ENCODE peak calls at places on chromosomes 5 and 9, in four cellular contexts. B, M, X and H are unnamed samples.

GRCh38 chr5:4514067-4514648 is 626.0 kb upstream of the ADAMTS16 start:
- DNase-seq in B (no peak), M (no peak), X (no peak), H (no peak)

GRCh38 chr5:124755565-124755964 is 9.1 kb upstream of the ZNF608 start:
- DNase-seq in B (no peak), M (peak; percentile 70), X (no peak), H (peak; percentile 21)

GRCh38 chr9:107703651-107704050 is 214.1 kb upstream of the KLF4 start:
- DNase-seq in B (no peak), M (no peak), X (no peak), H (no peak)

GRCh38 chr5:27702339-27702820 is 664.0 kb upstream of the CDH9 start:
- DNase-seq in B (no peak), M (no peak), X (no peak), H (no peak)

GRCh38 chr5:97838214-97838613 is 655.2 kb upstream of the RIOK2 start:
- DNase-seq in B (peak; percentile 58), M (no peak), X (no peak), H (no peak)

GRCh38 chr5:125446986-125447385 is 700.5 kb upstream of the ZNF608 start:
- DNase-seq in B (no peak), M (no peak), X (no peak), H (no peak)

GRCh38 chr9:76703270-76703669 is 61.0 kb upstream of the PCA3 start:
- DNase-seq in B (no peak), M (peak; percentile 8), X (no peak), H (no peak)

GRCh38 chr5:95863383-95863757 is 40.8 kb upstream of the GLRX start:
- DNase-seq in B (no peak), M (no peak), X (no peak), H (peak; percentile 69)

GRCh38 chr5:147387109-147387508 is 122.8 kb downstream of the DPYSL3 start:
- DNase-seq in B (no peak), M (no peak), X (no peak), H (no peak)

GRCh38 chr9:92467041-92467440 is 15.3 kb downstream of the ASPN start:
- DNase-seq in B (no peak), M (no peak), X (no peak), H (no peak)

GRCh38 chr5:26148569-26149107 is 889.7 kb downstream of the CDH9 start:
- DNase-seq in B (no peak), M (no peak), X (peak; percentile 24), H (no peak)

GRCh38 chr5:158553195-158553945 is 546.3 kb downstream of the EBF1 start:
- DNase-seq in B (no peak), M (no peak), X (no peak), H (no peak)
- TF ChIP-seq ETV6 in B (no peak), M (no peak), X (no peak), H (no peak)

GRCh38 chr5:91443761-91444467 is 60.8 kb upstream of the ARRDC3 start:
- DNase-seq in B (no peak), M (no peak), X (no peak), H (no peak)

GRCh38 chr5:91438871-91439270 is 55.8 kb upstream of the ARRDC3 start:
- DNase-seq in B (no peak), M (no peak), X (peak; percentile 29), H (peak; percentile 4)

GRCh38 chr5:91441082-91441481 is 58.0 kb upstream of the ARRDC3 start:
- DNase-seq in B (no peak), M (no peak), X (no peak), H (no peak)

DNA sequence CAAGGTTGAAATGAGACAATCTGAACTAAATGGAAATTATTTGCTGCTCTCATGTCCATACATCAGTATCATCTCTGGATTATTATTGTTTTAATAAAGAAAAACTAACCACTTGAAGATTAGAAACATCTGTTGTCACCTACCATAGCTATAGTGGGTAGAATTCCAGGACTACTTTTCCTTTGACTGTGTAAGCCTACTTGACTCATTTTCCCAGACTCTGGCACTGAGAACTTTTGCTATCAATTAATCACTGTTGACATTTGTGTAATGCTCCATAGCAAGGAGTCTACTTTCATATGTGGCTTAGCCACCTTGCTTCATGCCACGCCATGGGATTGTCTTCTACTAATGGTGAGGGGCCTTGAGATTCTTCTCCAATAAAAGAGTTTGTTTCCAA is 59.9 kb upstream of the ARRDC3 start:
- DNase-seq in B (no peak), M (no peak), X (no peak), H (no peak)
- TF ChIP-seq USF2 in B (no peak), M (no peak), X (no peak), H (no peak)

DNA sequence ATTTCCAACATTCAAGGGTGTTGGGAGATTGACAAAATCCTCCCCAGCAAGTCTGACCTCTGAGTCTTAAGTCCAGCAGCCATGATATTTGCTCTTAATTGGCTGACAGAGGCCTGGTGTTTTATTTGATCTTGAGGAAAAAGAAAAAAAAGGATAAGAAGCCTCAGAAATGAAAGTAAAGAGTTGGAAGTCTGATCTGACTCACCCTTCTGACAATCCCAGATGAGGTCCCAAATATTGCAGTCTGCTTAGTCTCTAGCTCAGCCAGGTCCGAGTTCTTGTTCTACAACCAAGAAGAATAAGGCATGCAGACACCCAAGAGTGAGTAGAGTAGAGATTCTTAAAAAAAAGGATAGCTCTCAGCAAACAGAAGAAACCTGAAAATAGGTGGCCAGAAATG is 632.5 kb upstream of the ST8SIA4 start:
- DNase-seq in B (no peak), M (no peak), X (no peak), H (no peak)
- TF ChIP-seq ETV6 in B (no peak), M (no peak), X (no peak), H (no peak)

GRCh38 chr5:177591690-177592009 is 353 bp upstream of the TMED9 start:
- DNase-seq in B (no peak), M (peak; percentile 4), X (no peak), H (no peak)

GRCh38 chr5:177593511-177593910 is 1.5 kb downstream of the TMED9 start:
- DNase-seq in B (no peak), M (no peak), X (no peak), H (no peak)

GRCh38 chr5:177594071-177594470 is 2.1 kb downstream of the TMED9 start:
- DNase-seq in B (no peak), M (no peak), X (no peak), H (no peak)

GRCh38 chr5:177592010-177592834 is at the start of gene TMED9:
- DNase-seq in B (no peak), M (peak; percentile 87), X (peak; percentile 90), H (peak; percentile 71)

DNA sequence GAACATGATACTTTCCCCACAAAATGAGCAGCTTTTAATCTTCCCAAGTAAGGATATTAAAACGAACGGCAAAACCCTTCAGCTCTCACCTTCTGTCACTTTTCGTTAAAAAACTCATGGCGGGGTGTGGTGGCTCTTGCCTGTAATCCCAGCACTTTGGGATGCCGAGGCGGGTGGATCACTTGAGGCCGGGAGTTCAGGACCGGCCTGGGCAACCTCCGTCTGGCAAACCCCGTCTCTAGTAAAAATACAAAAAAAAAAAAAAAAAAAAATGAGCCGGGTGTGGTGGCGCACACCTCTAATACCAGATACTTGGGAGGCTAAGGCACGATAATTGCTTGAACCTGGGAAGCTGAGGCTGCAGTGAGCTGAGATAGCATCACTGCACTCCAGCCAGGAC is 902 bp downstream of the TMED9 start:
- DNase-seq in B (no peak), M (no peak), X (no peak), H (no peak)
- TF ChIP-seq USF2 in B (no peak), M (no peak), X (no peak), H (no peak)

GRCh38 chr5:115423051-115423450 is 121.5 kb downstream of the FEM1C start:
- DNase-seq in B (no peak), M (no peak), X (no peak), H (no peak)
- TF ChIP-seq ETV6 in B (no peak), M (no peak), X (no peak), H (no peak)

GRCh38 chr5:87081511-87082372 is 185.9 kb upstream of the RASA1 start:
- DNase-seq in B (peak; percentile 80), M (no peak), X (no peak), H (no peak)
- TF ChIP-seq USF2 in B (no peak), M (no peak), X (no peak), H (no peak)

DNA sequence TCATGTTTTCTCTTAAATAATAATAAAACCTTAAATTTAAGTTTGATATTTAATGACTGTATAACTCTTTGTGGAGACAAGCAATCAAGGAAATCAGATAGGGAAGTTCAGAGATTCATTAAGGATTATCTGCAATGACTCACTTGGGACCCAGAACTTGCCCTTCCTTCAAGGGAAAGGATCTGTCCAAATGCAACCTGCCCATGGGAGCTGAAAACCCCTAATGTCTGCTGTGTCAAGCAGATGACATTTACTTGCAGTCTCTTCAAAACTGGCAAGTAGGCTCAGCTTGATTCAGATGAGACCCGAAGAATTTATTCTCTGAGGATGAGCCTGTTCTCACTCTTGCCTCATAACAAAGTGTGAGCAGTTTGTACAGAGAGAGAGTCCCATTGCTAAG is 1577.6 kb downstream of the EFNA5 start:
- DNase-seq in B (no peak), M (no peak), X (no peak), H (no peak)
- TF ChIP-seq ETV6 in B (no peak), M (no peak), X (no peak), H (no peak)